ENCODE peak calls at places on chromosome 1, in nine cellular contexts. T is left ventricle myocardium inferior, C is GM23338, J is thoracic aorta, E is ovary, F is progenitor cell of endocrine pancreas, I is hepatocyte, H is cardiac fibroblast, L is neural progenitor cell. B is an unnamed sample.

GRCh38 chr1:89635825-89636815 is 3.2 kb downstream of the LRRC8C start:
- DNase-seq in T (no peak), C (no peak), J (no peak), E (no peak), F (no peak), I (no peak), H (peak; percentile 34), L (no peak), B (no peak)

GRCh38 chr1:150808851-150809250 is 791 bp upstream of the CTSK start:
- DNase-seq in T (no peak), C (no peak), J (no peak), E (no peak), F (no peak), I (no peak), H (no peak), L (no peak), B (no peak)

GRCh38 chr1:147272042-147272441 is 29.6 kb downstream of the CHD1L start:
- DNase-seq in T (no peak), C (no peak), J (no peak), E (no peak), F (no peak), I (no peak), H (no peak), L (no peak), B (no peak)

GRCh38 chr1:39711359-39712340 is 20.4 kb upstream of the HPCAL4 start:
- DNase-seq in T (no peak), C (peak; percentile 95), J (no peak), E (no peak), F (no peak), I (peak; percentile 77), H (peak; percentile 78), L (peak; percentile 53), B (peak; percentile 55)

GRCh38 chr1:96756789-96757188 is 35.2 kb downstream of the PTBP2 start:
- DNase-seq in T (no peak), C (no peak), J (no peak), E (no peak), F (no peak), I (no peak), H (no peak), L (no peak), B (no peak)

GRCh38 chr1:163401211-163401610 is 79.5 kb downstream of the NUF2 start:
- DNase-seq in T (no peak), C (no peak), J (no peak), E (no peak), F (no peak), I (no peak), H (no peak), L (no peak), B (no peak)

GRCh38 chr1:234546387-234546704 is 63.6 kb downstream of the IRF2BP2 start:
- DNase-seq in T (no peak), C (no peak), J (no peak), E (no peak), F (no peak), I (no peak), H (no peak), L (no peak), B (no peak)

GRCh38 chr1:32813941-32814739 is 3.0 kb downstream of the YARS1 start:
- DNase-seq in T (no peak), C (no peak), J (no peak), E (no peak), F (no peak), I (no peak), H (peak; percentile 39), L (no peak), B (no peak)

GRCh38 chr1:210910020-210910575 is 223.8 kb downstream of the KCNH1 start:
- DNase-seq in T (no peak), C (no peak), J (no peak), E (no peak), F (no peak), I (no peak), H (no peak), L (no peak), B (no peak)

GRCh38 chr1:21496063-21496462 is 13.2 kb upstream of the ALPL start:
- DNase-seq in T (no peak), C (no peak), J (no peak), E (no peak), F (no peak), I (no peak), H (no peak), L (no peak), B (no peak)

GRCh38 chr1:46725736-46726108 is 6.8 kb upstream of the EFCAB14 start:
- DNase-seq in T (no peak), C (no peak), J (no peak), E (no peak), F (no peak), I (peak; percentile 43), H (peak; percentile 70), L (no peak), B (no peak)
- TF ChIP-seq CTCF in T (no peak), C (no peak), J (no peak), E (no peak), F (no peak), I (no peak), H (no peak), L (no peak), B (no peak)

DNA sequence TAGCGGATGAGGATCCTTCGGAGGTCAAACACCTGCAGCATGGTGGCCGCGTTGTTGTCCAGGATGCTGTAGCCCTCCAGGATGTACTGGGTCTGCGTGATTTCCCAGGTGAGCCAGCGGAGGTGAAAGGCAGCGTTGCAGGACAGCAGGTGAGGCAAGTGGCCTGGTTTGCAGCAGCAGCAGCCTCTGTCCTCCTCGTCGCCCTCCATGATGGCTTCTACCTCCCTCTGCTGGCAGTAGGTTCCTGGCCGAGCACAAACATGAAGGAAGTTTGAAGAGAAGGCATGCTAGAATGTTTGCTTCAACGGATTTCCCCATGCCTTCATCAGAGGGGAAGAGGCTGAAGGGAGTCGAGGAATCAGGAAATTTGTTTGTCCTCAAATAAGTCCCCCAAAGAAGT is 74.7 kb downstream of the NTPCR start:
- DNase-seq in T (peak; percentile 36), C (peak; percentile 82), J (no peak), E (no peak), F (peak; percentile 37), I (peak; percentile 72), H (peak; percentile 36), L (peak; percentile 64), B (no peak)
- TF ChIP-seq CTCF in T (peak; percentile 78), C (peak; percentile 87), J (no peak), E (no peak), F (peak; percentile 71), I (peak; percentile 58), H (peak; percentile 57), L (peak; percentile 68), B (peak; percentile 71)

GRCh38 chr1:27135920-27136551 is 18.9 kb downstream of the SLC9A1 start:
- DNase-seq in T (no peak), C (peak; percentile 81), J (no peak), E (no peak), F (no peak), I (no peak), H (no peak), L (peak; percentile 60), B (no peak)
- TF ChIP-seq CTCF in T (no peak), C (peak; percentile 62), J (no peak), E (no peak), F (peak; percentile 22), I (no peak), H (peak; percentile 9), L (peak; percentile 43), B (no peak)

DNA sequence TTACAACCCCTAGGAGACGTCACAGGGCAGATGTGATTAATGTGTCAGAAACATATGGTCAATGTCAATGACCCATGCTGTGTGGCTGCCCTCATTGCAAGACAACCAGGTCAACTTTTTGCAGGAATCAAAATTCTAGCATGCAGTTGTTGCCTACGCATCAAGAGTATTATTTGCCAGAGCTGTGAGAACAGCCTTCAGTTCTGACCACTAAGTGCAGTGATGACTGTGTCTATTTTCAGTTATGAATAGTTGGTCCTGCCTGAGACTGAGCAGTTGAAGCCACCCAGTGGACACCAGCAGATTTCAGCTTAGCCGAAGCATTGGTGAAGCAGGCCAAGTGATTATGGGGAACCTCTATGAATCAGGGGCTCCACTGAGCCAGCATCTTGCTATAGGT is 47.3 kb downstream of the LYPLAL1 start:
- DNase-seq in T (no peak), C (no peak), J (no peak), E (no peak), F (no peak), I (no peak), H (no peak), L (no peak), B (no peak)
- TF ChIP-seq CTCF in T (peak; percentile 40), C (no peak), J (no peak), E (no peak), F (no peak), I (no peak), H (no peak), L (no peak), B (no peak)

B was measured in type B pancreatic cell.